ENCODE peak calls at places on chromosomes 3 and 15, in six cellular contexts. D, E, Y, U, Q and L are unnamed samples. For H3K4me1, the result is how much of the 10 kb centered on the place peaks cover.

GRCh38 chr3:52253314-52254260 is 8.0 kb downstream of the PPM1M start:
- DNase-seq in D (no peak), E (peak), Y (no peak), U (peak), Q (no peak), L (no peak)

GRCh38 chr3:136149569-136150136 is 46.5 kb downstream of the MSL2 start:
- DNase-seq in D (no peak), E (no peak), Y (no peak), U (no peak), Q (no peak), L (no peak)

GRCh38 chr15:66498501-66499386 is 1.2 kb upstream of the SNAPC5 start:
- DNase-seq in D (no peak), E (no peak), Y (no peak), U (no peak), Q (no peak), L (no peak)

GRCh38 chr15:83837946-83838571 is 184.1 kb downstream of the ADAMTSL3 start:
- DNase-seq in D (no peak), E (peak), Y (no peak), U (no peak), Q (no peak), L (peak)

GRCh38 chr3:100560426-100560825 is 49.0 kb upstream of the ADGRG7 start:
- DNase-seq in D (no peak), E (no peak), Y (no peak), U (no peak), Q (no peak), L (no peak)

GRCh38 chr3:138365991-138366759 is 17.8 kb downstream of the MRAS start:
- DNase-seq in D (no peak), E (no peak), Y (peak), U (no peak), Q (no peak), L (no peak)

GRCh38 chr3:128504957-128505730 is 12.1 kb upstream of the GATA2 start:
- DNase-seq in D (no peak), E (no peak), Y (no peak), U (no peak), Q (no peak), L (no peak)

GRCh38 chr3:178397836-178398235 is 138.4 kb upstream of the KCNMB2 start:
- DNase-seq in D (no peak), E (no peak), Y (no peak), U (no peak), Q (no peak), L (no peak)

GRCh38 chr3:14235003-14235876 is 56.6 kb downstream of the LSM3 start:
- DNase-seq in D (no peak), E (no peak), Y (peak), U (no peak), Q (no peak), L (peak)

GRCh38 chr15:66120422-66120821 is 133.1 kb downstream of the MEGF11 start:
- DNase-seq in D (no peak), E (no peak), Y (no peak), U (no peak), Q (no peak), L (no peak)

GRCh38 chr3:164390046-164390445 is 688.2 kb downstream of the SI start:
- DNase-seq in D (no peak), E (no peak), Y (no peak), U (no peak), Q (no peak), L (no peak)

GRCh38 chr3:164387236-164387635 is 691.1 kb downstream of the SI start:
- DNase-seq in D (no peak), E (no peak), Y (no peak), U (no peak), Q (no peak), L (no peak)

GRCh38 chr3:164397462-164397861 is 680.8 kb downstream of the SI start:
- DNase-seq in D (no peak), E (no peak), Y (no peak), U (no peak), Q (no peak), L (no peak)

GRCh38 chr3:164393171-164393570 is 685.1 kb downstream of the SI start:
- DNase-seq in D (no peak), E (no peak), Y (no peak), U (no peak), Q (no peak), L (no peak)
- TF ChIP-seq POLR2A in D (no peak), E (no peak), Y (no peak), U (no peak), Q (no peak), L (no peak)

DNA sequence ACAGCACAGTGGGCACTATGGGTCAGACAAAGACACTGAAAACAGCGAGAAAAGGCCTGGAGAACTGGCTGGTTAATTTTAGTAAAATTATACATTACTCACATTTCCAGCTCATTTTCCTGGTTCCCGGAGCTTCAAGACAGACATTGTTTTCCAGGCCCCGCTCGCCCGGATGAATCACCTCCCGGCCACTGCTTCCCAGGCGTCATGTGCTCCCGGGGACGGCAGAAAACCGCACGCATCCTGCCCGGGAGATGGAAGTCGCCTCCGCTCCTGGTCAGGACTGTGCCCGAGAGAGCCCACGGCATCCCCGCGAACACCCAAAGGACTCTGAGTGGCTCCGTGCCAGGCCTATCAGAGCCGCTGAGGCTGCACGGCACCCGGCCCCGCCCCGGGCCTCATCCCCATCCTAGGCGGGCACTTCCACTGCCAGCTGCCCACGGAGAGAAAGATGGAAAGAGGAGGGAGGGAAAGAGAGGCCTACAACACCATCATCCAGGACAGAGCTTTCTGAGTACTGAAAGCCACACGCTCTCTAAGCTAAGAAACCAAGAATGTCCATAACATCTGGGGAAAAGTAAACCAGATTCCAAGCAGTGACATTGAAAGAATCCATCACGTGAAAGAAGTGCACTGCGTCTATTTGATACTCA is 75.1 kb downstream of the VGLL4 start:
- DNase-seq in D (peak), E (peak), Y (no peak), U (no peak), Q (peak), L (peak)
- H3K4me3 ChIP-seq in D (peak), E (peak), Y (no peak), U (no peak), Q (no peak), L (no peak)

DNA sequence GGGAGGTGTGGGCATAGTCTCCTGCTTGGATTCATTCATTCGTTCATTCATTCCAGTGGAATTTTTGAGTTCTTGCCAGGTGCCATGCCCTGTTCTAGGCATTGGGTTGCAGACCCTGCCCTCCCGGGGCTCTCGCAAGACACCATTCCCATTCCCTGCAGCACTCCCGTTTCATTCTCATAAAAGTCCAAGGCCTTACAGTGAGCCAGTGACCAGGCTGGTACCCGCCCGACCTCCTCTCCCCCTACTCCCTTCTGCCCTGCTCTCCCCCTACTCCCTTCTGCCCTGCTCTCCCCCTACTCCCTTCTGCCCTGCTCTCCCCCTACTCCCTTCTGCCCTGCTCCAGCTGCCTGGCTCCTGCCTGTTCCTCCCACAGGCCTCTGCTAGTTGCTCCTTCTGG is 41.9 kb downstream of the AMOTL2 start:
- DNase-seq in D (no peak), E (no peak), Y (no peak), U (no peak), Q (no peak), L (no peak)
- H3K4me1 ChIP-seq in D (under half), E (half or more), Y (under half), U (half or more), Q (half or more), L (under half)

DNA sequence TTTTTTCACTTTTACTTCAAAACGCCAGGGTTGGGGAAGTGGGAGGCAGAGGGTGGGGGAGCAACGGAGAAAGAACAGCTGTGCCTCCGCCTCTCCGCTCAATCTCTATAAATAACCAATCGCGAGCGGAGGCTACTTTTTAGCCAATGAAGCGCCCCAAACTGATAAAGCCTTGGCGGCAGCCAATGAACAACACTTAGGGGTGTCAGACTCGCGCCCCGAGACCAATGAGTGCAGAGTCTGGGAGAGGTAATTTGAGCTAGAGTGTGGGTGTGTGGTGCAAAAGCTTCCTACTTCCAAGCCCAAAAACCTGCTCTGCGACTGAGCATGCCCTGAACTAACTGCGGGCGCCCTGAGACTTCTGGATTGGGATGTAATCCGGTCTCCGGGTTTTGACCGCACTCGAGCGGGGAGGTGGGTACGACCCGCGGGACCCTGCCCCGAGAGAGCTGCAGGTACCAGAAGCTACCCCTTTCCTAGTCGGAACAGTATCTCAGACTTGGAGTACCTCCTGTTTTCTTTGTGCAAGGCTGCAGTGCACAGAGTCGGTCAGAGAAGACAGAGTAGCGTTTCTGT is 800 bp upstream of the RAP2B start:
- DNase-seq in D (peak), E (peak), Y (peak), U (peak), Q (no peak), L (peak)
- TF ChIP-seq POLR2A in D (peak), E (peak), Y (peak), U (peak), Q (no peak), L (no peak)

GRCh38 chr15:35507932-35508638 is 37.9 kb downstream of the DPH6 start:
- DNase-seq in D (no peak), E (no peak), Y (no peak), U (no peak), Q (no peak), L (no peak)
- H3K4me3 ChIP-seq in D (no peak), E (no peak), Y (no peak), U (peak), Q (no peak), L (no peak)

DNA sequence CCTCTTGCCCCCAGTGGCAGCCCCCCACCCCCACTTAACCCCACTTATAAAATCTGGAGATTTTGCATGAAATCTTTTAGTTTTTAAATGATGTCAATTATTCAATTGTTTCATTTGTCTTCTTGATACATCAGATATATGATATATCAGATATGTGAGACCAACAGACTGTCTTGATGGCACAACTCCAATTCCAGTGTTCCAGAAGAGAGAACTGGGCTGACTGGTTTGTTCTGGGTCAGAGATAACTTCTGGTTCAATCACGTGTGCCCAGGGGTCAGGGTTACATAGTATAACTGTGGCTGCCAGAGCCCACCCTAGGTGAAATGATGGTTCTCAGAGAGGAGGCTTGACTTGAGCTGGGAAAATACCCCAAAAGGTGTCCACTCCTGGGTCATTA is 32.4 kb upstream of the ATG7 start:
- DNase-seq in D (no peak), E (no peak), Y (no peak), U (no peak), Q (no peak), L (no peak)
- H3K4me1 ChIP-seq in D (under half), E (under half), Y (under half), U (under half), Q (under half), L (under half)

GRCh38 chr3:183884437-183885296 is at the start of gene PARL:
- DNase-seq in D (peak), E (peak), Y (peak), U (peak), Q (peak), L (peak)
- TF ChIP-seq POLR2A in D (peak), E (peak), Y (peak), U (peak), Q (no peak), L (no peak)